ENCODE peak calls at places on chromosomes 11 and 22, in eight cellular contexts. R is activated naive CD4-positive, alpha-beta T cell; P is left ventricle myocardium inferior; N is T47D; V is posterior cingulate gyrus; E is NCI-H345; Y is mucosa of gallbladder; G is iPS-NIHi11. A is an unnamed sample.

GRCh38 chr11:129503646-129504045 is 128.0 kb downstream of the BARX2 start:
- DNase-seq in R (no peak), P (no peak), N (no peak), V (no peak), E (no peak), Y (no peak), G (no peak), A (no peak)

GRCh38 chr11:83044958-83045712 is 26.6 kb downstream of the RAB30 start:
- DNase-seq in R (no peak), P (no peak), N (no peak), V (no peak), E (peak; percentile 63), Y (no peak), G (no peak), A (no peak)

GRCh38 chr11:64659417-64660144 is 63.4 kb downstream of the NRXN2 start:
- DNase-seq in R (no peak), P (no peak), N (no peak), V (no peak), E (no peak), Y (no peak), G (no peak), A (no peak)

GRCh38 chr11:60937144-60937527 is 12.9 kb downstream of the TMEM132A start:
- DNase-seq in R (no peak), P (no peak), N (no peak), V (no peak), E (no peak), Y (no peak), G (no peak), A (no peak)

GRCh38 chr11:132648841-132649240 is 883.5 kb downstream of the OPCML start:
- DNase-seq in R (no peak), P (no peak), N (no peak), V (no peak), E (no peak), Y (no peak), G (no peak), A (no peak)

GRCh38 chr11:64650923-64651523 is 60.0 kb downstream of the SLC22A12 start:
- DNase-seq in R (no peak), P (no peak), N (peak; percentile 65), V (no peak), E (no peak), Y (no peak), G (peak; percentile 62), A (no peak)

GRCh38 chr22:20437253-20438065 is at the start of gene SCARF2:
- DNase-seq in R (no peak), P (peak; percentile 71), N (no peak), V (no peak), E (no peak), Y (peak; percentile 46), G (peak; percentile 94), A (peak; percentile 37)

GRCh38 chr11:63536669-63537292 is at the start of gene PLAAT4:
- DNase-seq in R (no peak), P (peak; percentile 20), N (peak; percentile 41), V (peak; percentile 53), E (no peak), Y (peak; percentile 39), G (no peak), A (peak; percentile 41)

GRCh38 chr11:125892071-125892470 is 4.6 kb downstream of the HYLS1 start:
- DNase-seq in R (no peak), P (no peak), N (no peak), V (no peak), E (no peak), Y (no peak), G (no peak), A (no peak)

GRCh38 chr11:66115638-66116410 is 45.8 kb downstream of the PACS1 start:
- DNase-seq in R (no peak), P (no peak), N (no peak), V (no peak), E (no peak), Y (no peak), G (no peak), A (no peak)

GRCh38 chr11:78860720-78861422 is 286.2 kb upstream of the NARS2 start:
- DNase-seq in R (no peak), P (no peak), N (peak; percentile 42), V (no peak), E (no peak), Y (no peak), G (peak; percentile 43), A (no peak)

GRCh38 chr11:63613517-63614135 is 607 bp downstream of the PLAAT3 start:
- DNase-seq in R (no peak), P (peak; percentile 49), N (no peak), V (peak; percentile 86), E (no peak), Y (peak; percentile 34), G (peak; percentile 53), A (peak; percentile 38)

GRCh38 chr11:91907225-91907624 is 317.4 kb upstream of the FAT3 start:
- DNase-seq in R (no peak), P (no peak), N (no peak), V (no peak), E (no peak), Y (no peak), G (no peak), A (no peak)

GRCh38 chr11:34658071-34659015 is 37.5 kb downstream of the EHF start:
- DNase-seq in R (no peak), P (no peak), N (no peak), V (no peak), E (no peak), Y (no peak), G (no peak), A (no peak)

GRCh38 chr11:36056160-36056751 is 112.4 kb downstream of the LDLRAD3 start:
- DNase-seq in R (no peak), P (no peak), N (no peak), V (no peak), E (peak; percentile 7), Y (no peak), G (peak; percentile 73), A (no peak)

GRCh38 chr22:49769691-49770315 is 57.9 kb downstream of the BRD1 start:
- DNase-seq in R (no peak), P (peak; percentile 9), N (no peak), V (no peak), E (no peak), Y (no peak), G (no peak), A (peak; percentile 4)

GRCh38 chr22:48682517-48682916 is 1145.2 kb downstream of the BRD1 start:
- DNase-seq in R (no peak), P (no peak), N (no peak), V (no peak), E (no peak), Y (no peak), G (no peak), A (no peak)

GRCh38 chr11:68338041-68338800 is 25.8 kb downstream of the LRP5 start:
- DNase-seq in R (no peak), P (no peak), N (no peak), V (no peak), E (no peak), Y (no peak), G (no peak), A (no peak)

GRCh38 chr11:15349413-15349812 is 234.7 kb downstream of the INSC start:
- DNase-seq in R (no peak), P (no peak), N (no peak), V (no peak), E (no peak), Y (no peak), G (no peak), A (no peak)

GRCh38 chr22:26481694-26482093 is 1.9 kb downstream of the HPS4 start:
- DNase-seq in R (no peak), P (no peak), N (no peak), V (no peak), E (no peak), Y (no peak), G (no peak), A (no peak)

GRCh38 chr11:118662401-118663271 is 16.8 kb downstream of the TREH start:
- DNase-seq in R (no peak), P (no peak), N (no peak), V (no peak), E (no peak), Y (no peak), G (no peak), A (no peak)

GRCh38 chr11:67289651-67290479 is 762 bp downstream of the ANKRD13D start:
- DNase-seq in R (no peak), P (peak; percentile 35), N (no peak), V (no peak), E (no peak), Y (no peak), G (peak; percentile 61), A (no peak)

GRCh38 chr11:61974766-61975631 is 7.6 kb upstream of the FTH1 start:
- DNase-seq in R (no peak), P (no peak), N (no peak), V (no peak), E (no peak), Y (no peak), G (no peak), A (peak; percentile 57)

GRCh38 chr11:44568706-44569473 is 3.4 kb downstream of the CD82 start:
- DNase-seq in R (peak; percentile 50), P (peak; percentile 72), N (no peak), V (no peak), E (no peak), Y (peak; percentile 77), G (no peak), A (peak; percentile 77)

GRCh38 chr11:18046116-18046777 is at the start of gene TPH1:
- DNase-seq in R (no peak), P (peak; percentile 26), N (no peak), V (peak; percentile 8), E (no peak), Y (peak; percentile 26), G (peak; percentile 88), A (peak; percentile 34)

GRCh38 chr22:42419328-42419881 is 12.8 kb downstream of the NFAM1 start:
- DNase-seq in R (no peak), P (no peak), N (no peak), V (no peak), E (no peak), Y (no peak), G (no peak), A (no peak)

GRCh38 chr22:48752451-48753380 is 1075.0 kb downstream of the BRD1 start:
- DNase-seq in R (no peak), P (no peak), N (no peak), V (no peak), E (no peak), Y (no peak), G (peak; percentile 62), A (no peak)

GRCh38 chr22:42856179-42856864 is 751 bp downstream of the ARFGAP3 start:
- DNase-seq in R (peak; percentile 40), P (peak; percentile 62), N (no peak), V (no peak), E (no peak), Y (peak; percentile 41), G (no peak), A (peak; percentile 71)

GRCh38 chr11:71433648-71434450 is 14.3 kb downstream of the DHCR7 start:
- DNase-seq in R (no peak), P (peak; percentile 58), N (no peak), V (no peak), E (no peak), Y (peak; percentile 26), G (no peak), A (peak; percentile 72)

A was measured in transverse colon.